ENCODE peak calls at places on chromosomes 11 and 22, in five cellular contexts. One of them, this sample, is unnamed.

GRCh38 chr11:133844217-133844616 is 1.1 kb downstream of the SPATA19 start:
- DNase-seq in heart left ventricle: no peak
- DNase-seq in spleen: no peak
- DNase-seq in stomach: no peak
- DNase-seq in thyroid gland: peak; percentile 33
- DNase-seq in this sample: no peak

GRCh38 chr22:45598596-45599217 is 72.9 kb upstream of the ATXN10 start:
- DNase-seq in heart left ventricle: peak; percentile 9
- DNase-seq in spleen: peak; percentile 59
- DNase-seq in stomach: no peak
- DNase-seq in thyroid gland: no peak
- DNase-seq in this sample: no peak

GRCh38 chr11:629237-629583 is 2.2 kb upstream of the SCT start:
- DNase-seq in heart left ventricle: no peak
- DNase-seq in spleen: no peak
- DNase-seq in stomach: no peak
- DNase-seq in thyroid gland: no peak
- DNase-seq in this sample: no peak

GRCh38 chr11:44601471-44602370 is 36.3 kb downstream of the CD82 start:
- DNase-seq in heart left ventricle: no peak
- DNase-seq in spleen: peak; percentile 82
- DNase-seq in stomach: no peak
- DNase-seq in thyroid gland: no peak
- DNase-seq in this sample: no peak

GRCh38 chr11:35115688-35116030 is 23.3 kb upstream of the CD44 start:
- DNase-seq in heart left ventricle: no peak
- DNase-seq in spleen: no peak
- DNase-seq in stomach: no peak
- DNase-seq in thyroid gland: no peak
- DNase-seq in this sample: no peak

GRCh38 chr11:77035580-77035979 is 1.4 kb downstream of the B3GNT6 start:
- DNase-seq in heart left ventricle: no peak
- DNase-seq in spleen: no peak
- DNase-seq in stomach: peak; percentile 67
- DNase-seq in thyroid gland: no peak
- DNase-seq in this sample: no peak

GRCh38 chr11:32358729-32359128 is 76.6 kb downstream of the WT1 start:
- DNase-seq in heart left ventricle: no peak
- DNase-seq in spleen: no peak
- DNase-seq in stomach: no peak
- DNase-seq in thyroid gland: no peak
- DNase-seq in this sample: no peak

GRCh38 chr11:74138021-74138420 is 32.8 kb downstream of the C2CD3 start:
- DNase-seq in heart left ventricle: no peak
- DNase-seq in spleen: no peak
- DNase-seq in stomach: no peak
- DNase-seq in thyroid gland: no peak
- DNase-seq in this sample: no peak

GRCh38 chr11:73186294-73186850 is 31.7 kb upstream of the P2RY2 start:
- DNase-seq in heart left ventricle: no peak
- DNase-seq in spleen: no peak
- DNase-seq in stomach: no peak
- DNase-seq in thyroid gland: no peak
- DNase-seq in this sample: no peak

GRCh38 chr11:28017816-28018215 is 90.1 kb downstream of the KIF18A start:
- DNase-seq in heart left ventricle: no peak
- DNase-seq in spleen: no peak
- DNase-seq in stomach: no peak
- DNase-seq in thyroid gland: no peak
- DNase-seq in this sample: no peak

GRCh38 chr11:105937331-105937730 is 84.7 kb downstream of the MSANTD4 start:
- DNase-seq in heart left ventricle: no peak
- DNase-seq in spleen: no peak
- DNase-seq in stomach: no peak
- DNase-seq in thyroid gland: no peak
- DNase-seq in this sample: no peak

GRCh38 chr11:10379433-10379832 is 74.6 kb downstream of the ADM start:
- DNase-seq in heart left ventricle: no peak
- DNase-seq in spleen: no peak
- DNase-seq in stomach: no peak
- DNase-seq in thyroid gland: no peak
- DNase-seq in this sample: no peak

GRCh38 chr11:25566298-25567200 is 765.4 kb upstream of the ANO3 start:
- DNase-seq in heart left ventricle: peak; percentile 44
- DNase-seq in spleen: no peak
- DNase-seq in stomach: no peak
- DNase-seq in thyroid gland: peak; percentile 11
- DNase-seq in this sample: no peak

GRCh38 chr22:46406791-46407190 is 71.3 kb downstream of the TRMU start:
- DNase-seq in heart left ventricle: no peak
- DNase-seq in spleen: no peak
- DNase-seq in stomach: no peak
- DNase-seq in thyroid gland: no peak
- DNase-seq in this sample: no peak

GRCh38 chr22:20239951-20240773 is 28.0 kb downstream of the RTN4R start:
- DNase-seq in heart left ventricle: peak; percentile 42
- DNase-seq in spleen: no peak
- DNase-seq in stomach: no peak
- DNase-seq in thyroid gland: no peak
- DNase-seq in this sample: no peak

GRCh38 chr22:29079218-29079901 is 6.5 kb downstream of the KREMEN1 start:
- DNase-seq in heart left ventricle: no peak
- DNase-seq in spleen: no peak
- DNase-seq in stomach: no peak
- DNase-seq in thyroid gland: no peak
- DNase-seq in this sample: peak; percentile 43

GRCh38 chr11:75652936-75653335 is 15.9 kb downstream of the MAP6 start:
- DNase-seq in heart left ventricle: no peak
- DNase-seq in spleen: no peak
- DNase-seq in stomach: no peak
- DNase-seq in thyroid gland: no peak
- DNase-seq in this sample: no peak

GRCh38 chr11:126477526-126478275 is 122.2 kb downstream of the ST3GAL4 start:
- DNase-seq in heart left ventricle: no peak
- DNase-seq in spleen: no peak
- DNase-seq in stomach: no peak
- DNase-seq in thyroid gland: peak; percentile 34
- DNase-seq in this sample: no peak

GRCh38 chr22:38950527-38951111 is 6.8 kb upstream of the APOBEC3A start:
- DNase-seq in heart left ventricle: no peak
- DNase-seq in spleen: no peak
- DNase-seq in stomach: no peak
- DNase-seq in thyroid gland: no peak
- DNase-seq in this sample: peak; percentile 95

GRCh38 chr11:10931761-10932700 is 74.2 kb upstream of the ZBED5 start:
- DNase-seq in heart left ventricle: no peak
- DNase-seq in spleen: no peak
- DNase-seq in stomach: no peak
- DNase-seq in thyroid gland: no peak
- DNase-seq in this sample: peak; percentile 49

GRCh38 chr11:34656062-34656720 is 35.3 kb downstream of the EHF start:
- DNase-seq in heart left ventricle: no peak
- DNase-seq in spleen: no peak
- DNase-seq in stomach: no peak
- DNase-seq in thyroid gland: no peak
- DNase-seq in this sample: no peak

GRCh38 chr11:32121012-32121411 is 30.1 kb downstream of the RCN1 start:
- DNase-seq in heart left ventricle: no peak
- DNase-seq in spleen: no peak
- DNase-seq in stomach: no peak
- DNase-seq in thyroid gland: no peak
- DNase-seq in this sample: no peak

GRCh38 chr11:77560605-77561004 is 29.1 kb upstream of the AQP11 start:
- DNase-seq in heart left ventricle: no peak
- DNase-seq in spleen: no peak
- DNase-seq in stomach: no peak
- DNase-seq in thyroid gland: no peak
- DNase-seq in this sample: peak; percentile 21

GRCh38 chr11:46590740-46591606 is 2.9 kb downstream of the AMBRA1 start:
- DNase-seq in heart left ventricle: no peak
- DNase-seq in spleen: no peak
- DNase-seq in stomach: no peak
- DNase-seq in thyroid gland: no peak
- DNase-seq in this sample: no peak

GRCh38 chr11:46597155-46597554 is 3.3 kb upstream of the AMBRA1 start:
- DNase-seq in heart left ventricle: no peak
- DNase-seq in spleen: no peak
- DNase-seq in stomach: no peak
- DNase-seq in thyroid gland: no peak
- DNase-seq in this sample: no peak

GRCh38 chr11:46594785-46595184 is 962 bp upstream of the AMBRA1 start:
- DNase-seq in heart left ventricle: no peak
- DNase-seq in spleen: no peak
- DNase-seq in stomach: no peak
- DNase-seq in thyroid gland: no peak
- DNase-seq in this sample: no peak

GRCh38 chr11:46594383-46594718 is 528 bp upstream of the AMBRA1 start:
- DNase-seq in heart left ventricle: no peak
- DNase-seq in spleen: no peak
- DNase-seq in stomach: no peak
- DNase-seq in thyroid gland: no peak
- DNase-seq in this sample: no peak

DNA sequence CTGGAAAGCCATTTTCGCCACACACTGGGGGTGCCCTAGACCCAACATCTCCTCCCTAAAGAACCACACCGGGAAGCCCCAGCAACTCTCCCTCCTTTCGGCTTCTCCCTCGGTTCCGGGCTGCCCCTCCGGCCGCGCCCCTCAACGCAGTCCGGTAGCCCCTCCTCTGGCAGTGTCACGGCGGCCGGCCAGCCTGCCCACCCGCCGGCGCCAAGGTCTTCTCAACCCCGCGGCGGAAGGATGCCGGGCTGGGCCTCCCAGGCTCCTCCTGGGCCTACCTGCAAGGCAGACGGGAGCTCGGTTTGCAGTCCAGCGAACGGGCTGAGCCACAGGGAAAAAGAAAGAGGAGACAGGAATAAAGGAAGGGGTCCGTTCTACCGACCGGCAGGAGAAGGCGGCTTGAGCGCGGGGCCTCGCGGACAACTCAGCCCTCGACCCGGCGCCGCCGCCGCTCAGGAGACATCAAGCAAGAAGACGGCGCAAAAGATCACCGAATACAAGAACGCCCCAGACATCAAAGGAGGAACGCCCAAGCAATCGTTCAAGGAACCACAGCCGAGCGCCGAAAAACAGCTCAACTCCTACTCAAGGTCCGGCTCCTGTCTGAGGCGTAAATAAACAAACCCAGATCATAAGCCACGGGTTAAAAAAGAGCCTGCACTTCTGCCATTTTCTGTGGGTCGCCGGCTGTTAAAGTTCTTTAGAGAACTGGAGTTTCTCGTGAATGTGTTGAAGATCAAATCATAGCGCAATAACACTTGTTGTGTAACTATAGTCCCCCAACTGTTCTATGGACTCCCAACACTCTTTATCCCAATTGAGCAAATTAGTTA is at the start of gene AMBRA1:
- DNase-seq in heart left ventricle: peak; percentile 86
- DNase-seq in spleen: peak; percentile 93
- DNase-seq in stomach: peak; percentile 85
- DNase-seq in thyroid gland: peak; percentile 78
- DNase-seq in this sample: peak; percentile 95
- TF ChIP-seq POLR2A in heart left ventricle: peak; percentile 38
- TF ChIP-seq POLR2A in spleen: no peak
- TF ChIP-seq POLR2A in stomach: no peak
- TF ChIP-seq POLR2A in thyroid gland: no peak
- TF ChIP-seq POLR2A in this sample: peak; percentile 78

DNA sequence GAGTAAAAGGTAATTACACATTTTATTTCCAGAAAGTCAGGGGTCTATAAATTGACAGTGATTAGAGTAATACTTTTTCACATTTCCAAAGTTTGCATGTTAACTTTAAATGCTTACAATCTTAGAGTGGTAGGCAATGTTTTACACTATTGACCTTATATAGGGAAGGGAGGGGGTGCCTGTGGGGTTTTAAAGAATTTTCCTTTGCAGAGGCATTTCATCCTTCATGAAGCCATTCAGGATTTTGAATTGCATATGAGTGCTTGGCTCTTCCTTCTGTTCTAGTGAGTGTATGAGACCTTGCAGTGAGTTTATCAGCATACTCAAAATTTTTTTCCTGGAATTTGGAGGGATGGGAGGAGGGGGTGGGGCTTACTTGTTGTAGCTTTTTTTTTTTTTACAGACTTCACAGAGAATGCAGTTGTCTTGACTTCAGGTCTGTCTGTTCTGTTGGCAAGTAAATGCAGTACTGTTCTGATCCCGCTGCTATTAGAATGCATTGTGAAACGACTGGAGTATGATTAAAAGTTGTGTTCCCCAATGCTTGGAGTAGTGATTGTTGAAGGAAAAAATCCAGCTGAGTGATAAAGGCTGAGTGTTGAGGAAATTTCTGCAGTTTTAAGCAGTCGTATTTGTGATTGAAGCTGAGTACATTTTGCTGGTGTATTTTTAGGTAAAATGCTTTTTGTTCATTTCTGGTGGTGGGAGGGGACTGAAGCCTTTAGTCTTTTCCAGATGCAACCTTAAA is 5.3 kb downstream of the MALAT1 start:
- DNase-seq in heart left ventricle: no peak
- DNase-seq in spleen: no peak
- DNase-seq in stomach: no peak
- DNase-seq in thyroid gland: no peak
- DNase-seq in this sample: peak; percentile 58
- TF ChIP-seq POLR2A in heart left ventricle: peak; percentile 14
- TF ChIP-seq POLR2A in spleen: peak; percentile 60
- TF ChIP-seq POLR2A in stomach: no peak
- TF ChIP-seq POLR2A in thyroid gland: no peak
- TF ChIP-seq POLR2A in this sample: peak; percentile 89

DNA sequence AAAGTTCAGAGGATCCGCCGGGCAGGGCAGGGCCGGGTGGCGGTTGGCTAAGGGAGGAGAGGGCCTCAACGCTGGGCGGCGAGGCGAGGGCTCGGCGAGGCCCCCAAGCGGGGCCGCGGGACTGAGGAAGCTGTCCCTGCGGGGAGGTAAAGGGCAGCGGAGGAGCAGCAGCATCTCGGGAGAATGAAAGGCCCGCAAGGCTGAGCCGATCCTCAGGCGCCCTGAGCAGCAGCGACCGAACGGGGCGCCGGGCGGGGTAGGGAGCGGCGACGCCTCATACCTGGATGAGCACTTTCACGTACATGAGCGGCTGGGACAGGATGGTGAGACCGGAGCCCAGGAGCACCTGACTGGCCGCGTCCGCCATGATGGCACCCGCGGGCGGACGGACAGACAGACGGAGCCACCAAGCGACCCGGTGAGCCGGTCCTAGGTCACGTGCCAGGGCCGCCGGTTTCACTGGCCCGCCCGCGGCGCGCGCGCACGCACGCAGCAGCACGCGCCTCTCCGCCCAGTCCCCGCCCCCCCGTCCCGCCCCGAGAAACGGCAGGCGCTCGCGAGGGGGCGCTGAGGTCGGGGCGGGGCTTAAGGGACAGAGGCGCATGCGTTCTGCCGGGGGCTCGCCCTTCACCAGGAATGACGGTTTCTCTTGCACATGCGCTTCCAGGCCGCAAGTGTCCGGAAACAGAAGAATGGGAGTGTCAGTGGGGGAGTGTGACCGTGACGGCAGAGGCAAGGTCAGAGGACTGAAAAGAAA is at the start of gene MTCH2:
- DNase-seq in heart left ventricle: peak; percentile 97
- DNase-seq in spleen: peak; percentile 98
- DNase-seq in stomach: peak; percentile 95
- DNase-seq in thyroid gland: peak; percentile 95
- DNase-seq in this sample: peak; percentile 98
- TF ChIP-seq POLR2A in heart left ventricle: peak; percentile 65
- TF ChIP-seq POLR2A in spleen: no peak
- TF ChIP-seq POLR2A in stomach: no peak
- TF ChIP-seq POLR2A in thyroid gland: peak; percentile 58
- TF ChIP-seq POLR2A in this sample: peak; percentile 88

GRCh38 chr11:8933931-8934330 is 1.2 kb upstream of the C11orf16 start:
- DNase-seq in heart left ventricle: no peak
- DNase-seq in spleen: no peak
- DNase-seq in stomach: no peak
- DNase-seq in thyroid gland: no peak
- DNase-seq in this sample: no peak
- TF ChIP-seq POLR2A in heart left ventricle: no peak
- TF ChIP-seq POLR2A in spleen: no peak
- TF ChIP-seq POLR2A in stomach: no peak
- TF ChIP-seq POLR2A in thyroid gland: no peak
- TF ChIP-seq POLR2A in this sample: no peak

This sample was measured in erythroblast.